ENCODE peak calls at places on chromosomes 16 and 17, in seven cellular contexts. One of them, this sample, is unnamed.

GRCh38 chr17:20187049-20187448 is 177.9 kb downstream of the SPECC1 start:
- DNase-seq in AG04449: no peak
- DNase-seq in lower lobe of right lung: no peak
- DNase-seq in activated CD8-positive, alpha-beta memory T cell treated with anti-CD3 and anti-CD28 coated beads for 48 hours: no peak
- DNase-seq in K562: no peak
- DNase-seq in activated CD4-positive, alpha-beta T cell treated with anti-CD3 and anti-CD28 coated beads, Interleukin-2, amount 50 U/mL, for 1 hour: no peak
- DNase-seq in pancreas: no peak
- DNase-seq in this sample: no peak

GRCh38 chr17:2957631-2958286 is 105.6 kb downstream of the OR1D5 start:
- DNase-seq in AG04449: no peak
- DNase-seq in lower lobe of right lung: no peak
- DNase-seq in activated CD8-positive, alpha-beta memory T cell treated with anti-CD3 and anti-CD28 coated beads for 48 hours: no peak
- DNase-seq in K562: no peak
- DNase-seq in activated CD4-positive, alpha-beta T cell treated with anti-CD3 and anti-CD28 coated beads, Interleukin-2, amount 50 U/mL, for 1 hour: no peak
- DNase-seq in pancreas: no peak
- DNase-seq in this sample: no peak

GRCh38 chr17:79752175-79752574 is 21.4 kb downstream of the ENPP7 start:
- DNase-seq in AG04449: no peak
- DNase-seq in lower lobe of right lung: peak; percentile 22
- DNase-seq in activated CD8-positive, alpha-beta memory T cell treated with anti-CD3 and anti-CD28 coated beads for 48 hours: no peak
- DNase-seq in K562: no peak
- DNase-seq in activated CD4-positive, alpha-beta T cell treated with anti-CD3 and anti-CD28 coated beads, Interleukin-2, amount 50 U/mL, for 1 hour: no peak
- DNase-seq in pancreas: no peak
- DNase-seq in this sample: no peak

GRCh38 chr17:269616-270514 is 82.7 kb downstream of the RPH3AL start:
- DNase-seq in AG04449: no peak
- DNase-seq in lower lobe of right lung: peak; percentile 31
- DNase-seq in activated CD8-positive, alpha-beta memory T cell treated with anti-CD3 and anti-CD28 coated beads for 48 hours: no peak
- DNase-seq in K562: no peak
- DNase-seq in activated CD4-positive, alpha-beta T cell treated with anti-CD3 and anti-CD28 coated beads, Interleukin-2, amount 50 U/mL, for 1 hour: no peak
- DNase-seq in pancreas: no peak
- DNase-seq in this sample: no peak

GRCh38 chr16:79994413-79994812 is 393.9 kb upstream of the MAF start:
- DNase-seq in AG04449: no peak
- DNase-seq in lower lobe of right lung: no peak
- DNase-seq in activated CD8-positive, alpha-beta memory T cell treated with anti-CD3 and anti-CD28 coated beads for 48 hours: no peak
- DNase-seq in K562: no peak
- DNase-seq in activated CD4-positive, alpha-beta T cell treated with anti-CD3 and anti-CD28 coated beads, Interleukin-2, amount 50 U/mL, for 1 hour: no peak
- DNase-seq in pancreas: no peak
- DNase-seq in this sample: no peak

GRCh38 chr17:82970818-82971610 is 108.4 kb upstream of the METRNL start:
- DNase-seq in AG04449: no peak
- DNase-seq in lower lobe of right lung: no peak
- DNase-seq in activated CD8-positive, alpha-beta memory T cell treated with anti-CD3 and anti-CD28 coated beads for 48 hours: no peak
- DNase-seq in K562: no peak
- DNase-seq in activated CD4-positive, alpha-beta T cell treated with anti-CD3 and anti-CD28 coated beads, Interleukin-2, amount 50 U/mL, for 1 hour: no peak
- DNase-seq in pancreas: no peak
- DNase-seq in this sample: no peak

GRCh38 chr16:30720694-30721093 is 21.7 kb downstream of the SRCAP start:
- DNase-seq in AG04449: no peak
- DNase-seq in lower lobe of right lung: no peak
- DNase-seq in activated CD8-positive, alpha-beta memory T cell treated with anti-CD3 and anti-CD28 coated beads for 48 hours: no peak
- DNase-seq in K562: no peak
- DNase-seq in activated CD4-positive, alpha-beta T cell treated with anti-CD3 and anti-CD28 coated beads, Interleukin-2, amount 50 U/mL, for 1 hour: no peak
- DNase-seq in pancreas: no peak
- DNase-seq in this sample: no peak

GRCh38 chr17:82458885-82459424 is 414 bp downstream of the NARF start:
- DNase-seq in AG04449: no peak
- DNase-seq in lower lobe of right lung: no peak
- DNase-seq in activated CD8-positive, alpha-beta memory T cell treated with anti-CD3 and anti-CD28 coated beads for 48 hours: peak; percentile 23
- DNase-seq in K562: no peak
- DNase-seq in activated CD4-positive, alpha-beta T cell treated with anti-CD3 and anti-CD28 coated beads, Interleukin-2, amount 50 U/mL, for 1 hour: peak; percentile 14
- DNase-seq in pancreas: peak; percentile 26
- DNase-seq in this sample: no peak

GRCh38 chr17:36846410-36847292 is 90.6 kb upstream of the LHX1 start:
- DNase-seq in AG04449: no peak
- DNase-seq in lower lobe of right lung: no peak
- DNase-seq in activated CD8-positive, alpha-beta memory T cell treated with anti-CD3 and anti-CD28 coated beads for 48 hours: no peak
- DNase-seq in K562: no peak
- DNase-seq in activated CD4-positive, alpha-beta T cell treated with anti-CD3 and anti-CD28 coated beads, Interleukin-2, amount 50 U/mL, for 1 hour: no peak
- DNase-seq in pancreas: no peak
- DNase-seq in this sample: no peak

GRCh38 chr16:66476328-66477027 is 49.4 kb downstream of the BEAN1 start:
- DNase-seq in AG04449: no peak
- DNase-seq in lower lobe of right lung: no peak
- DNase-seq in activated CD8-positive, alpha-beta memory T cell treated with anti-CD3 and anti-CD28 coated beads for 48 hours: no peak
- DNase-seq in K562: peak; percentile 86
- DNase-seq in activated CD4-positive, alpha-beta T cell treated with anti-CD3 and anti-CD28 coated beads, Interleukin-2, amount 50 U/mL, for 1 hour: peak; percentile 39
- DNase-seq in pancreas: no peak
- DNase-seq in this sample: peak; percentile 55

GRCh38 chr17:67467500-67468481 is 90.7 kb downstream of the PITPNC1 start:
- DNase-seq in AG04449: no peak
- DNase-seq in lower lobe of right lung: no peak
- DNase-seq in activated CD8-positive, alpha-beta memory T cell treated with anti-CD3 and anti-CD28 coated beads for 48 hours: no peak
- DNase-seq in K562: no peak
- DNase-seq in activated CD4-positive, alpha-beta T cell treated with anti-CD3 and anti-CD28 coated beads, Interleukin-2, amount 50 U/mL, for 1 hour: no peak
- DNase-seq in pancreas: no peak
- DNase-seq in this sample: peak; percentile 73

GRCh38 chr16:23482778-23483177 is 27.5 kb downstream of the GGA2 start:
- DNase-seq in AG04449: no peak
- DNase-seq in lower lobe of right lung: no peak
- DNase-seq in activated CD8-positive, alpha-beta memory T cell treated with anti-CD3 and anti-CD28 coated beads for 48 hours: no peak
- DNase-seq in K562: no peak
- DNase-seq in activated CD4-positive, alpha-beta T cell treated with anti-CD3 and anti-CD28 coated beads, Interleukin-2, amount 50 U/mL, for 1 hour: peak; percentile 12
- DNase-seq in pancreas: no peak
- DNase-seq in this sample: no peak

GRCh38 chr17:48254896-48255295 is 147.3 kb downstream of the SNX11 start:
- DNase-seq in AG04449: no peak
- DNase-seq in lower lobe of right lung: no peak
- DNase-seq in activated CD8-positive, alpha-beta memory T cell treated with anti-CD3 and anti-CD28 coated beads for 48 hours: no peak
- DNase-seq in K562: peak; percentile 26
- DNase-seq in activated CD4-positive, alpha-beta T cell treated with anti-CD3 and anti-CD28 coated beads, Interleukin-2, amount 50 U/mL, for 1 hour: no peak
- DNase-seq in pancreas: no peak
- DNase-seq in this sample: no peak

GRCh38 chr16:46822270-46822669 is 8.7 kb downstream of the C16orf87 start:
- DNase-seq in AG04449: peak; percentile 50
- DNase-seq in lower lobe of right lung: no peak
- DNase-seq in activated CD8-positive, alpha-beta memory T cell treated with anti-CD3 and anti-CD28 coated beads for 48 hours: no peak
- DNase-seq in K562: no peak
- DNase-seq in activated CD4-positive, alpha-beta T cell treated with anti-CD3 and anti-CD28 coated beads, Interleukin-2, amount 50 U/mL, for 1 hour: no peak
- DNase-seq in pancreas: no peak
- DNase-seq in this sample: no peak

GRCh38 chr16:57982345-57982744 is 11.4 kb upstream of the CNGB1 start:
- DNase-seq in AG04449: no peak
- DNase-seq in lower lobe of right lung: no peak
- DNase-seq in activated CD8-positive, alpha-beta memory T cell treated with anti-CD3 and anti-CD28 coated beads for 48 hours: no peak
- DNase-seq in K562: no peak
- DNase-seq in activated CD4-positive, alpha-beta T cell treated with anti-CD3 and anti-CD28 coated beads, Interleukin-2, amount 50 U/mL, for 1 hour: no peak
- DNase-seq in pancreas: no peak
- DNase-seq in this sample: no peak

GRCh38 chr17:3558603-3559269 is 1.1 kb upstream of the TRPV3 start:
- DNase-seq in AG04449: no peak
- DNase-seq in lower lobe of right lung: no peak
- DNase-seq in activated CD8-positive, alpha-beta memory T cell treated with anti-CD3 and anti-CD28 coated beads for 48 hours: no peak
- DNase-seq in K562: no peak
- DNase-seq in activated CD4-positive, alpha-beta T cell treated with anti-CD3 and anti-CD28 coated beads, Interleukin-2, amount 50 U/mL, for 1 hour: peak; percentile 42
- DNase-seq in pancreas: peak; percentile 33
- DNase-seq in this sample: no peak

GRCh38 chr16:66610111-66610820 is 5.8 kb downstream of the CMTM3 start:
- DNase-seq in AG04449: no peak
- DNase-seq in lower lobe of right lung: no peak
- DNase-seq in activated CD8-positive, alpha-beta memory T cell treated with anti-CD3 and anti-CD28 coated beads for 48 hours: no peak
- DNase-seq in K562: no peak
- DNase-seq in activated CD4-positive, alpha-beta T cell treated with anti-CD3 and anti-CD28 coated beads, Interleukin-2, amount 50 U/mL, for 1 hour: no peak
- DNase-seq in pancreas: no peak
- DNase-seq in this sample: no peak

GRCh38 chr16:71338193-71338592 is 20.3 kb upstream of the CALB2 start:
- DNase-seq in AG04449: no peak
- DNase-seq in lower lobe of right lung: no peak
- DNase-seq in activated CD8-positive, alpha-beta memory T cell treated with anti-CD3 and anti-CD28 coated beads for 48 hours: no peak
- DNase-seq in K562: no peak
- DNase-seq in activated CD4-positive, alpha-beta T cell treated with anti-CD3 and anti-CD28 coated beads, Interleukin-2, amount 50 U/mL, for 1 hour: no peak
- DNase-seq in pancreas: no peak
- DNase-seq in this sample: no peak

GRCh38 chr17:65058151-65058550 is 1.6 kb upstream of the GNA13 start:
- DNase-seq in AG04449: no peak
- DNase-seq in lower lobe of right lung: no peak
- DNase-seq in activated CD8-positive, alpha-beta memory T cell treated with anti-CD3 and anti-CD28 coated beads for 48 hours: no peak
- DNase-seq in K562: no peak
- DNase-seq in activated CD4-positive, alpha-beta T cell treated with anti-CD3 and anti-CD28 coated beads, Interleukin-2, amount 50 U/mL, for 1 hour: no peak
- DNase-seq in pancreas: no peak
- DNase-seq in this sample: no peak

GRCh38 chr17:32746698-32747097 is 130.2 kb downstream of the MYO1D start:
- DNase-seq in AG04449: no peak
- DNase-seq in lower lobe of right lung: no peak
- DNase-seq in activated CD8-positive, alpha-beta memory T cell treated with anti-CD3 and anti-CD28 coated beads for 48 hours: no peak
- DNase-seq in K562: no peak
- DNase-seq in activated CD4-positive, alpha-beta T cell treated with anti-CD3 and anti-CD28 coated beads, Interleukin-2, amount 50 U/mL, for 1 hour: no peak
- DNase-seq in pancreas: no peak
- DNase-seq in this sample: no peak

GRCh38 chr17:17205368-17206148 is 575 bp downstream of the PLD6 start:
- DNase-seq in AG04449: no peak
- DNase-seq in lower lobe of right lung: peak; percentile 78
- DNase-seq in activated CD8-positive, alpha-beta memory T cell treated with anti-CD3 and anti-CD28 coated beads for 48 hours: peak; percentile 35
- DNase-seq in K562: peak; percentile 67
- DNase-seq in activated CD4-positive, alpha-beta T cell treated with anti-CD3 and anti-CD28 coated beads, Interleukin-2, amount 50 U/mL, for 1 hour: peak; percentile 58
- DNase-seq in pancreas: peak; percentile 58
- DNase-seq in this sample: peak; percentile 62

GRCh38 chr17:51857052-51857593 is 301.4 kb downstream of the CA10 start:
- DNase-seq in AG04449: no peak
- DNase-seq in lower lobe of right lung: no peak
- DNase-seq in activated CD8-positive, alpha-beta memory T cell treated with anti-CD3 and anti-CD28 coated beads for 48 hours: no peak
- DNase-seq in K562: no peak
- DNase-seq in activated CD4-positive, alpha-beta T cell treated with anti-CD3 and anti-CD28 coated beads, Interleukin-2, amount 50 U/mL, for 1 hour: no peak
- DNase-seq in pancreas: no peak
- DNase-seq in this sample: no peak

GRCh38 chr17:48761114-48761513 is 32.6 kb upstream of the HOXB13 start:
- DNase-seq in AG04449: no peak
- DNase-seq in lower lobe of right lung: no peak
- DNase-seq in activated CD8-positive, alpha-beta memory T cell treated with anti-CD3 and anti-CD28 coated beads for 48 hours: no peak
- DNase-seq in K562: no peak
- DNase-seq in activated CD4-positive, alpha-beta T cell treated with anti-CD3 and anti-CD28 coated beads, Interleukin-2, amount 50 U/mL, for 1 hour: no peak
- DNase-seq in pancreas: no peak
- DNase-seq in this sample: no peak

This sample was measured in DND-41.